ENCODE peak calls at places on chromosomes 1 and 21, in ten cellular contexts. R is activated naive CD4-positive, alpha-beta T cell; O is activated CD4-positive, CD25-positive, alpha-beta regulatory T cell; Q is coronary artery; H is activated T-helper 1 cell treated with anti-CD3 and anti-CD28 coated beads, Interleukin-12 subunit alpha, Interleukin-12 subunit beta, Interleukin-2, Interleukin-4 antibody, amounts not matched to agents 30 ng/mL and 10 ng/mL and 1 ng/mL, durations not matched to agents 14 hours and 24 hours and 36 hours; E is WTC11; W is effector memory CD4-positive, alpha-beta T cell; T is amygdala; D is GM13977; I is COR-L47. X is an unnamed sample.

GRCh38 chr21:46368533-46369285 is 44.8 kb downstream of the PCNT start:
- DNase-seq in R (no peak), O (no peak), Q (no peak), H (peak; percentile 57), E (no peak), W (peak; percentile 25), T (no peak), D (peak; percentile 90), I (no peak), X (no peak)

GRCh38 chr1:24411963-24412362 is 1.6 kb downstream of the STPG1 start:
- DNase-seq in R (no peak), O (no peak), Q (no peak), H (no peak), E (no peak), W (no peak), T (no peak), D (no peak), I (no peak), X (no peak)

GRCh38 chr1:6704746-6705145 is 3.1 kb upstream of the DNAJC11 start:
- DNase-seq in R (no peak), O (no peak), Q (no peak), H (no peak), E (no peak), W (no peak), T (no peak), D (no peak), I (no peak), X (no peak)

GRCh38 chr1:9249534-9250335 is 15.2 kb downstream of the H6PD start:
- DNase-seq in R (no peak), O (no peak), Q (no peak), H (peak; percentile 17), E (peak; percentile 80), W (no peak), T (no peak), D (peak; percentile 66), I (no peak), X (peak; percentile 53)

GRCh38 chr1:207672525-207673130 is 27.7 kb downstream of the CR1L start:
- DNase-seq in R (no peak), O (no peak), Q (no peak), H (no peak), E (peak; percentile 47), W (no peak), T (no peak), D (peak; percentile 44), I (peak; percentile 72), X (no peak)

GRCh38 chr1:35660581-35661473 is 19.5 kb upstream of the PSMB2 start:
- DNase-seq in R (no peak), O (no peak), Q (no peak), H (no peak), E (peak; percentile 66), W (no peak), T (no peak), D (no peak), I (no peak), X (no peak)

GRCh38 chr1:41023279-41023990 is 1.9 kb upstream of the SLFNL1 start:
- DNase-seq in R (no peak), O (no peak), Q (no peak), H (no peak), E (no peak), W (no peak), T (no peak), D (no peak), I (no peak), X (no peak)

GRCh38 chr1:162485236-162485635 is 12.4 kb upstream of the UHMK1 start:
- DNase-seq in R (no peak), O (no peak), Q (no peak), H (no peak), E (no peak), W (no peak), T (no peak), D (no peak), I (no peak), X (no peak)

GRCh38 chr21:46255758-46256337 is 27.3 kb upstream of the LSS start:
- DNase-seq in R (no peak), O (no peak), Q (no peak), H (no peak), E (no peak), W (no peak), T (no peak), D (no peak), I (no peak), X (no peak)

GRCh38 chr1:151458936-151459330 is 361 bp downstream of the POGZ start:
- DNase-seq in R (no peak), O (peak; percentile 35), Q (no peak), H (peak; percentile 46), E (peak; percentile 74), W (peak; percentile 54), T (no peak), D (peak; percentile 72), I (peak; percentile 64), X (peak; percentile 78)

GRCh38 chr1:181099152-181100014 is 10.9 kb downstream of the IER5 start:
- DNase-seq in R (no peak), O (no peak), Q (no peak), H (peak; percentile 47), E (no peak), W (no peak), T (no peak), D (peak; percentile 61), I (no peak), X (no peak)

GRCh38 chr1:183096889-183097288 is 73.7 kb downstream of the LAMC1 start:
- DNase-seq in R (no peak), O (no peak), Q (no peak), H (no peak), E (no peak), W (no peak), T (no peak), D (no peak), I (no peak), X (no peak)

GRCh38 chr1:10519016-10519417 is 44.3 kb downstream of the PEX14 start:
- DNase-seq in R (no peak), O (no peak), Q (no peak), H (no peak), E (peak; percentile 23), W (no peak), T (no peak), D (no peak), I (peak; percentile 37), X (no peak)

GRCh38 chr1:3908886-3909517 is 8.9 kb upstream of the C1orf174 start:
- DNase-seq in R (no peak), O (no peak), Q (no peak), H (no peak), E (no peak), W (no peak), T (no peak), D (no peak), I (no peak), X (no peak)

GRCh38 chr1:56867491-56867890 is 12.9 kb downstream of the C8A start:
- DNase-seq in R (no peak), O (no peak), Q (no peak), H (no peak), E (no peak), W (no peak), T (no peak), D (no peak), I (no peak), X (no peak)

GRCh38 chr1:115865704-115866380 is 24.9 kb upstream of the NHLH2 start:
- DNase-seq in R (no peak), O (no peak), Q (no peak), H (no peak), E (no peak), W (no peak), T (no peak), D (no peak), I (no peak), X (no peak)

GRCh38 chr1:58919986-58920376 is 136.1 kb upstream of the JUN start:
- DNase-seq in R (no peak), O (no peak), Q (no peak), H (no peak), E (no peak), W (no peak), T (no peak), D (no peak), I (no peak), X (no peak)

GRCh38 chr1:153616144-153616884 is at the start of gene S100A14:
- DNase-seq in R (no peak), O (no peak), Q (no peak), H (no peak), E (no peak), W (no peak), T (no peak), D (no peak), I (peak; percentile 20), X (no peak)

GRCh38 chr1:16348414-16349182 is 3.7 kb downstream of the FBXO42 start:
- DNase-seq in R (no peak), O (no peak), Q (no peak), H (no peak), E (no peak), W (no peak), T (no peak), D (no peak), I (no peak), X (no peak)

GRCh38 chr21:29098156-29098555 is 24.7 kb upstream of the CCT8 start:
- DNase-seq in R (no peak), O (no peak), Q (no peak), H (no peak), E (no peak), W (no peak), T (no peak), D (no peak), I (no peak), X (no peak)

GRCh38 chr21:38167345-38167744 is 89.4 kb upstream of the KCNJ15 start:
- DNase-seq in R (no peak), O (no peak), Q (no peak), H (no peak), E (no peak), W (no peak), T (no peak), D (no peak), I (no peak), X (no peak)

GRCh38 chr1:34379911-34380310 is 203.2 kb downstream of the C1orf94 start:
- DNase-seq in R (no peak), O (no peak), Q (peak; percentile 22), H (no peak), E (no peak), W (no peak), T (no peak), D (no peak), I (no peak), X (no peak)

GRCh38 chr1:4485398-4485797 is 169.0 kb upstream of the AJAP1 start:
- DNase-seq in R (no peak), O (no peak), Q (no peak), H (no peak), E (no peak), W (no peak), T (no peak), D (no peak), I (peak; percentile 1), X (no peak)

GRCh38 chr1:55789466-55789865 is 574.3 kb upstream of the USP24 start:
- DNase-seq in R (no peak), O (no peak), Q (no peak), H (no peak), E (no peak), W (no peak), T (no peak), D (no peak), I (no peak), X (no peak)

GRCh38 chr21:26169061-26169610 is 1.4 kb downstream of the APP start:
- DNase-seq in R (no peak), O (no peak), Q (peak; percentile 74), H (peak; percentile 25), E (no peak), W (no peak), T (peak; percentile 74), D (peak; percentile 79), I (peak; percentile 76), X (peak; percentile 30)

GRCh38 chr1:41282679-41283317 is 40.7 kb upstream of the SCMH1 start:
- DNase-seq in R (no peak), O (no peak), Q (no peak), H (no peak), E (peak; percentile 73), W (no peak), T (no peak), D (peak; percentile 59), I (peak; percentile 22), X (peak; percentile 38)

GRCh38 chr21:15875286-15875685 is 145.5 kb downstream of the USP25 start:
- DNase-seq in R (no peak), O (no peak), Q (no peak), H (no peak), E (no peak), W (no peak), T (no peak), D (no peak), I (no peak), X (no peak)

X was measured in left cardiac atrium.